ENCODE peak calls at places on chromosomes 13 and 19, in four cellular contexts. K is GM23248; P is effector memory CD4-positive, alpha-beta T cell; Z is PC-3. F is an unnamed sample.

GRCh38 chr19:54704928-54705327 is 19.3 kb upstream of the KIR3DL3 start:
- DNase-seq in K (no peak), P (no peak), Z (no peak), F (no peak)

GRCh38 chr13:95027638-95028037 is 273.6 kb downstream of the ABCC4 start:
- DNase-seq in K (no peak), P (no peak), Z (no peak), F (no peak)

GRCh38 chr19:55116232-55117062 is 990 bp downstream of the PPP1R12C start:
- DNase-seq in K (peak; percentile 89), P (peak; percentile 51), Z (peak; percentile 56), F (peak; percentile 84)

GRCh38 chr19:633786-634639 is 676 bp upstream of the POLRMT start:
- DNase-seq in K (peak; percentile 63), P (no peak), Z (no peak), F (no peak)

GRCh38 chr19:18254546-18255500 is 19.4 kb downstream of the IQCN start:
- DNase-seq in K (peak; percentile 26), P (no peak), Z (peak; percentile 31), F (no peak)

GRCh38 chr13:97367016-97367415 is 67.0 kb upstream of the RAP2A start:
- DNase-seq in K (peak; percentile 64), P (no peak), Z (no peak), F (no peak)

GRCh38 chr13:46321494-46322225 is 65.4 kb downstream of the RUBCNL start:
- DNase-seq in K (peak; percentile 79), P (peak; percentile 48), Z (peak; percentile 59), F (peak; percentile 78)

GRCh38 chr13:111203742-111204386 is 88.8 kb downstream of the ARHGEF7 start:
- DNase-seq in K (no peak), P (no peak), Z (no peak), F (peak; percentile 60)

GRCh38 chr13:95023405-95023804 is 277.8 kb downstream of the ABCC4 start:
- DNase-seq in K (no peak), P (no peak), Z (peak; percentile 77), F (no peak)

GRCh38 chr13:89465366-89465765 is 1794.2 kb downstream of the SLITRK5 start:
- DNase-seq in K (peak; percentile 3), P (no peak), Z (no peak), F (no peak)

GRCh38 chr13:90070362-90070761 is 1277.1 kb upstream of the MIR17HG start:
- DNase-seq in K (peak; percentile 5), P (no peak), Z (no peak), F (no peak)

GRCh38 chr13:97878421-97879375 is 74.8 kb upstream of the IPO5 start:
- DNase-seq in K (no peak), P (no peak), Z (peak; percentile 5), F (no peak)

GRCh38 chr19:20182232-20182785 is 15.3 kb downstream of the ZNF486 start:
- DNase-seq in K (no peak), P (no peak), Z (no peak), F (no peak)

GRCh38 chr19:20186163-20186562 is 19.1 kb downstream of the ZNF486 start:
- DNase-seq in K (peak; percentile 43), P (no peak), Z (no peak), F (no peak)
- H3K36me3 ChIP-seq in K (peaks cover 38% of the 10 kb centered on the region), P (peaks cover 23% of the 10 kb centered on the region), Z (no peaks in the 10 kb centered on the region), F (peaks cover 9% of the 10 kb centered on the region)

DNA sequence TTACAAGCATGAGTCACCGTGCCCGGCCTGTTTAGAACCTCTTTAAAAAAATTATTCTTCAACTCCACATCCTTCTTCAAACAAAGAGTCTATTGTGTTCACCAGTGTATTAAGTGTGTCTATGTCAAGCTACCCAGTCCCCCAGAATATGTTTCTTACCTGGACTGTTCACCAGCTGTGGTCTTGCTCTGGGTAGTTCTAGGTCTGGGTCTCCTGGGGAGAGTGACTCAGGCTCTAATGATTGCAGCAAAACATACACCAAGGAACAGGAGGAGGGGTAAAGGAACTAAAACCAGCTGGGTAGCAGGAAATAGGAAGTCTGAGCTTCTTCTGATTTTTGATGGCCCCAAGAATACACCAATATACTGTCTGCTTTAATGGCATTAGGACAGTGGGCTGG is at the start of gene FPR1:
- DNase-seq in K (no peak), P (no peak), Z (peak; percentile 60), F (peak; percentile 60)
- H3K27ac ChIP-seq in K (no peak within 1 kb of the TSS), P (no peak within 1 kb of the TSS), Z (peak within 1 kb of the TSS; percentile 24), F (no peak within 1 kb of the TSS)

DNA sequence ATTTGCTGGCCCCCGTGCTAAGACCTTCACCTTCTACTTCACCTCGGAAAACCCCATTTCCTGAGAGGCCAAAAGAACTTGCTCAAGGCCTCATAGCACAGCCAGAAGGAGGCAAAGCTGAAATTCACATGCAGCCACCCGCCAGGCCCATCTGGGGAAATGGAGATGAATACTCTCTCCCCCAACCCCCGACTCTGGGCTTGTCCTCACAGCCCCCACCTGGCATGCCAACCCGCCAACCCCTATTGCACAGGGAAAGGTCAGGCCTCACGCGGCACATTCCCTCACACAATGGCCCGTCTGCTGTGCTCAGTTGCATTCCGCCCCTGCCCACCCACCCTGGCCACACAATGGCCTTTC is 3.2 kb downstream of the PRX start:
- DNase-seq in K (no peak), P (no peak), Z (no peak), F (no peak)
- H3K36me3 ChIP-seq in K (no peaks in the 10 kb centered on the region), P (no peaks in the 10 kb centered on the region), Z (no peaks in the 10 kb centered on the region), F (no peaks in the 10 kb centered on the region)

GRCh38 chr13:99310382-99311031 is 3.3 kb upstream of the GPR183 start:
- DNase-seq in K (peak; percentile 89), P (no peak), Z (peak; percentile 29), F (no peak)

GRCh38 chr13:99311137-99311536 is 3.9 kb upstream of the GPR183 start:
- DNase-seq in K (peak; percentile 61), P (no peak), Z (no peak), F (no peak)

GRCh38 chr13:99313473-99313872 is 6.3 kb upstream of the GPR183 start:
- DNase-seq in K (peak; percentile 33), P (no peak), Z (no peak), F (no peak)

GRCh38 chr13:99312493-99312883 is 5.3 kb upstream of the GPR183 start:
- DNase-seq in K (peak; percentile 99), P (no peak), Z (no peak), F (peak; percentile 82)

GRCh38 chr13:99311748-99312492 is 4.7 kb upstream of the GPR183 start:
- DNase-seq in K (peak; percentile 67), P (no peak), Z (no peak), F (no peak)
- H3K27ac ChIP-seq in K (peak overlapping the region; percentile 94), P (peak overlapping the region; percentile 51), Z (no peak overlapping the region), F (peak overlapping the region; percentile 6)

DNA sequence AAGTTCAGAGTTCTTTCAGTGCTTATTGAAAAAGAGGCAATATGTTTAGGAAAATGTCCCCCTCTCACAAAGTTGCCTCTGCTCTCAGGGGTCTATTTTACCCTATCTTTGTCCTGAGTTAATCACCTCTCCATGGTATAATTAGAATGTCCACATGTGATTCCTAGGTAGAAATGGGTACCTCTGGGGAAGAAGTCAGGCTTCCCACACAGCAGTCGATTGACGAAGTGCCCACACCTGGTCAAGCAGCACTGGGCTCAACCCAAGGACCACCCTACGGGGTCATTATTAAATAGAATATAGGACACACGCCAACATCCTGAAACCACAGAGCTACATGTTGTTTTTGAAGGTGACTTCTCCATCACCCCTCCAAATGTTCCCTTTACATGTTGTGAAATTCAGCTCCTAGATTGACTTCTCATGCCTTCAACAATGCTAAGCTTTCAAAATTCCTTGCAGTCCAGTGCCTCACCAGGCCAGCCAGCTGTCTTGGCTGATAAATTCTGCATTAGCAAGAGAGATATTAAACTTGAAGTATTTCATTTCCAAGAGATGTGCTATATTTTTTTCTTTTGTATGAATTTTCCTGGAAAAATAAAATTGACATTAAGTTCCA is 43.6 kb upstream of the FAM124A start:
- DNase-seq in K (no peak), P (no peak), Z (no peak), F (no peak)
- H3K36me3 ChIP-seq in K (no peaks in the 10 kb centered on the region), P (no peaks in the 10 kb centered on the region), Z (no peaks in the 10 kb centered on the region), F (no peaks in the 10 kb centered on the region)

F was measured in ascending aorta.